ENCODE peak calls at places on chromosomes 12 and 14, in seven cellular contexts. M is mesendoderm; L is tibial artery; K is CD8-positive, alpha-beta T cell; O is left lung; P is fibroblast of lung; Z is effector memory CD4-positive, alpha-beta T cell. N is an unnamed sample. For H3K27me3, the result is how much of the 10 kb centered on the place peaks cover.

GRCh38 chr12:94955193-94955592 is 48.3 kb downstream of the NDUFA12 start:
- DNase-seq in M (no peak), L (no peak), K (no peak), O (no peak), P (no peak), Z (no peak), N (no peak)

GRCh38 chr12:23949212-23950010 is at the start of gene SOX5:
- DNase-seq in M (peak), L (peak), K (no peak), O (no peak), P (peak), Z (no peak), N (no peak)

GRCh38 chr14:74637184-74637562 is 25.1 kb upstream of the LTBP2 start:
- DNase-seq in M (peak), L (no peak), K (no peak), O (no peak), P (no peak), Z (no peak), N (no peak)

GRCh38 chr12:89439946-89440345 is 84.7 kb downstream of the GALNT4 start:
- DNase-seq in M (no peak), L (no peak), K (no peak), O (no peak), P (peak), Z (no peak), N (no peak)

GRCh38 chr12:95784286-95784685 is 6.3 kb downstream of the NTN4 start:
- DNase-seq in M (peak), L (no peak), K (no peak), O (no peak), P (no peak), Z (no peak), N (no peak)

GRCh38 chr14:76987956-76988520 is 40.5 kb downstream of the IRF2BPL start:
- DNase-seq in M (peak), L (no peak), K (no peak), O (no peak), P (no peak), Z (no peak), N (no peak)

GRCh38 chr12:12734054-12734453 is 16.9 kb downstream of the CDKN1B start:
- DNase-seq in M (no peak), L (no peak), K (no peak), O (no peak), P (peak), Z (no peak), N (no peak)

GRCh38 chr12:19719650-19720049 is 280.4 kb downstream of the AEBP2 start:
- DNase-seq in M (no peak), L (no peak), K (no peak), O (no peak), P (no peak), Z (no peak), N (no peak)

GRCh38 chr14:22339277-22339676 is 249.7 kb downstream of the DAD1 start:
- DNase-seq in M (no peak), L (peak), K (no peak), O (peak), P (peak), Z (no peak), N (no peak)

GRCh38 chr14:64952598-64953309 is 10.2 kb upstream of the GPX2 start:
- DNase-seq in M (peak), L (peak), K (no peak), O (no peak), P (no peak), Z (no peak), N (no peak)

GRCh38 chr12:5592313-5592712 is 160.4 kb downstream of the NTF3 start:
- DNase-seq in M (no peak), L (no peak), K (no peak), O (no peak), P (no peak), Z (no peak), N (no peak)

GRCh38 chr14:34093878-34094277 is 143.0 kb upstream of the EGLN3 start:
- DNase-seq in M (no peak), L (no peak), K (no peak), O (no peak), P (no peak), Z (no peak), N (no peak)

GRCh38 chr14:34911209-34912150 is 36.3 kb upstream of the BAZ1A start:
- DNase-seq in M (no peak), L (no peak), K (no peak), O (no peak), P (peak), Z (no peak), N (no peak)

GRCh38 chr12:124684971-124685688 is 117.7 kb upstream of the NCOR2 start:
- DNase-seq in M (no peak), L (peak), K (no peak), O (no peak), P (peak), Z (no peak), N (no peak)

GRCh38 chr14:100295376-100296105 is 10.7 kb downstream of the SLC25A29 start:
- DNase-seq in M (no peak), L (peak), K (no peak), O (no peak), P (no peak), Z (no peak), N (no peak)

GRCh38 chr14:76957224-76957881 is 71.2 kb downstream of the IRF2BPL start:
- DNase-seq in M (peak), L (no peak), K (no peak), O (no peak), P (no peak), Z (no peak), N (no peak)

GRCh38 chr14:92969470-92970232 is 46.7 kb downstream of the CHGA start:
- DNase-seq in M (no peak), L (no peak), K (no peak), O (no peak), P (no peak), Z (no peak), N (no peak)

GRCh38 chr12:28497889-28498411 is 307.7 kb downstream of the CCDC91 start:
- DNase-seq in M (no peak), L (no peak), K (no peak), O (no peak), P (peak), Z (no peak), N (no peak)

GRCh38 chr12:20272171-20272570 is 96.2 kb upstream of the PDE3A start:
- DNase-seq in M (no peak), L (no peak), K (no peak), O (no peak), P (no peak), Z (no peak), N (no peak)

GRCh38 chr14:104792945-104793702 is 2.4 kb downstream of the AKT1 start:
- DNase-seq in M (no peak), L (no peak), K (no peak), O (no peak), P (no peak), Z (no peak), N (no peak)

GRCh38 chr14:65412881-65413738 is 580 bp downstream of the FUT8 start:
- DNase-seq in M (peak), L (no peak), K (peak), O (peak), P (peak), Z (peak), N (peak)

GRCh38 chr12:45939759-45940158 is 50.6 kb downstream of the SCAF11 start:
- DNase-seq in M (no peak), L (no peak), K (no peak), O (no peak), P (no peak), Z (no peak), N (no peak)

GRCh38 chr12:120598674-120599463 is 17.7 kb upstream of the POP5 start:
- DNase-seq in M (peak), L (no peak), K (no peak), O (peak), P (peak), Z (no peak), N (no peak)
- H3K27me3 ChIP-seq in M (under half), L (under half), K (under half), O (under half), P (under half), Z (under half), N (under half)

GRCh38 chr14:99264691-99265090 is 7.3 kb downstream of the BCL11B start:
- DNase-seq in M (no peak), L (peak), K (no peak), O (no peak), P (no peak), Z (no peak), N (no peak)
- H3K4me3 ChIP-seq in M (no peak), L (no peak), K (peak), O (no peak), P (no peak), Z (peak), N (peak)

GRCh38 chr12:58029260-58029659 is 87.9 kb downstream of the ATP23 start:
- DNase-seq in M (no peak), L (no peak), K (no peak), O (no peak), P (no peak), Z (no peak), N (no peak)
- H3K27me3 ChIP-seq in M (under half), L (under half), K (under half), O (under half), P (under half), Z (under half), N (under half)

DNA sequence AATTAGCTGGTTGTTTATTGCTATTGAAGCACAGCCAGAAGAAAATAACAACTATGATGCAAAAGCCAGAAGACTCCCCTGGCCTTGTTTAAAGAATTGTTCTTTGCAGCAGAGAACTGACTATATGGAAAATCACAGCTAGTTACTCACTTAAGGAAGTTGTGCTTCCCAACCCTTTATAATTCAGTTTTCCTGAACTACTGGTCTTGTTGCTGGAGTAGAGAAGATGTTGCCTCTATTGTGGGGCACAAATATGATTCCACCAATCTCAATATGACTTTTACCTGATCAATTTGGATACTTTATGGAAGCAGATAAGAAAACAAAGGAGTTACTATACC is 586.7 kb downstream of the LRFN5 start:
- DNase-seq in M (no peak), L (no peak), K (no peak), O (no peak), P (no peak), Z (no peak), N (no peak)
- H3K4me3 ChIP-seq in M (no peak), L (no peak), K (no peak), O (no peak), P (no peak), Z (no peak), N (no peak)

GRCh38 chr14:87449016-87449415 is 544.0 kb downstream of the GALC start:
- DNase-seq in M (no peak), L (no peak), K (no peak), O (no peak), P (no peak), Z (no peak), N (no peak)

GRCh38 chr14:87443039-87443438 is 549.9 kb downstream of the GALC start:
- DNase-seq in M (no peak), L (no peak), K (no peak), O (no peak), P (no peak), Z (no peak), N (no peak)

DNA sequence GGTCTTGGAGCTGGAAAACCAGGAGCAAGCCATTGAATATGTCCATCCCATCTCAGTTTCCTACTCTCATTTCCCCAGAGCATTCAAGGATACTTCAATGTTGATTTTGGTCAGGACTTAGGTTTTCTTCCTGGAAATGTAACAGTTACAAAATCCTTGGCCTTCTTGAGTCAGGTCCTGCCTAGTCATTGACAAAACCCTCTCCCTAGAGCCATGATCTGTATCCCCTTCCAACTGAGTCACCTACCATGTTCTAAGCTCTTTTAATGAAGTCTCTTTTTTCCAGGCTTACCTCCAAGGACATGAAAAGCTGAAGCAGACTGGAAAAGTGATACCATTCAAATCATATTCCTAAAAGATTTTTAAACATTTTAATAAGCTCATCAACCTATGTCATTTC is 549.2 kb downstream of the GALC start:
- DNase-seq in M (no peak), L (no peak), K (no peak), O (no peak), P (no peak), Z (no peak), N (no peak)
- H3K27me3 ChIP-seq in M (under half), L (under half), K (under half), O (under half), P (under half), Z (under half), N (under half)

DNA sequence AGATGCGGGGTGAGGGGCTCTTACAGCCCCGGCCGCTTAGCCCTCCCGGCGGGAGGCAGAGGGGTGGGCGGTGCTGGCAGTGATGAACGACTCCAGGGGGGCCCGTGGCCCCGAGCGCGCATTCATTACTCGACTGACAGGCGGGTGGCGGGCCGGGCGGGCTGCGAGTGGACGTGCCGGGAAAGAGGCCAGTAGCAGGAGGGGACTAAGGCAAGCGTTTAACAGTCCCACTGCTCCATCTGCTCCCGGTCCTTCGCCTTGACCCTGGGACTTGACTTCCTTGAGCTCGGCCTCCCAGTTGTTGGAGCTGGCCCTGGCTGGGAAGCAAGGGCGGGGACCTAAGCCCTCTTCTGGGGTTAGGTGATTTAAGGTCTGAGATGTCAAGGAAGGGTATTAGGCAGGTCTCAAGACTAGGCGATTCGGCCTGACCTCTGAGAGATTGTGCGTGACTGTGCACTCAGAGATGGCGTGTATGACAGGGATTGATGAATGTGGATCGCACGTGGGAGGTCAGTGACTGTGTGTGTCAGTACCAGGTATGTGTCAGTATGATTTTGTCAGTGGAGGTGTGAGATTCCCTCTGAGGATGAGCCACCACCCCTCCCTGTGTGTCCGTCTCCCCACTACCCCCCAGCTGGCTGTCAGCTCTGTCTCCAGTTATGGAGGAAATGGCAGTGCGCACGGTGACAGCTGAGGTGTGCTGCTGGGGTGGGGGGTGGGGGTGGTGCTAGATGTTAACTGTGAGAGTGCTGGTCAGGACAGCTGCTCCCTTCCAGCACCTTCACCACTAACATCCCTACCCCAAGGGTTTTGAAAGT is 3.6 kb upstream of the DNAJC22 start:
- DNase-seq in M (peak), L (peak), K (no peak), O (no peak), P (no peak), Z (no peak), N (no peak)
- H3K4me3 ChIP-seq in M (no peak), L (peak), K (peak), O (no peak), P (peak), Z (peak), N (peak)

DNA sequence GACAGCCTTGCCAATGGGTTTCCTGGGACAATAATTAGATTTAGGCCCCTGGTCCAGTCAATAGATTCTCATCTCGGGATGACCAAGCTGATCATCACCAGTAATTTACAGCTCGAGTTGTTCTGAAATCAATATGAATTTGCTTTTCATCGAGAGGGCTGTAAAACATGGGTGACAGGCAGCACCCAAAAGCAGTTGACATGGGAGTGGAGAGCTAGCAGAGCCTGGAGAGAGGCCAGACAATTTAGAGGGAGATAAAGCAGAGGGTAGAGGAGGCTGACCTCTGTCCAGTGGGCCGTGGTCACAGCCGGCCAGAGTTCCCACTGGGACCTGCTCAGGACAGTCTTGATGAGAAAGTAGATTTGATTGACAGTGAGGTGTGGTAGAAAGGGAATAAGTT is 157.3 kb downstream of the ASCL4 start:
- DNase-seq in M (no peak), L (no peak), K (no peak), O (no peak), P (no peak), Z (no peak), N (no peak)
- H3K27me3 ChIP-seq in M (under half), L (under half), K (under half), O (under half), P (under half), Z (under half), N (under half)

GRCh38 chr12:69476276-69477017 is 6.3 kb downstream of the FRS2 start:
- DNase-seq in M (no peak), L (no peak), K (no peak), O (no peak), P (peak), Z (no peak), N (no peak)
- H3K4me3 ChIP-seq in M (no peak), L (peak), K (no peak), O (no peak), P (no peak), Z (no peak), N (no peak)

DNA sequence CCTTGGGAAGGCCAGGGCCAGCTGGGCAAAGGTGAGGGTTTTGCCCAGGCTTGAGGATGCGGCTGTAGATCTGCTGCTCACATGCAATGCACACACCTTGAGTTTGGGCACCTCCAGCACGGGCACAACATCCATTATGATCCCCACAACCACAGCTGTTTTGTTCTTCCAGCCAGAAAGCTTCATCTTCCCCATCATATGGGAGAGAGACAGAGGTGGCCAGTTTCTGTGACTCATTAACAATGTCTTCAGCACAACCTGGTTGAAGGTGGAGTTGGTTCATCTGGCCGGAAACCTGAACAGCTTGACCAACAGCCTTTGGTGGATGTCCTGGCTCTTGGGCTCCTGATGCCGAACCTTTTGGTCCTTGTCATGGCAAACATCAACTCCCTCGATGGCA is 163.7 kb upstream of the CCND2 start:
- DNase-seq in M (no peak), L (no peak), K (no peak), O (no peak), P (no peak), Z (no peak), N (no peak)
- H3K27me3 ChIP-seq in M (under half), L (under half), K (under half), O (under half), P (under half), Z (under half), N (under half)

DNA sequence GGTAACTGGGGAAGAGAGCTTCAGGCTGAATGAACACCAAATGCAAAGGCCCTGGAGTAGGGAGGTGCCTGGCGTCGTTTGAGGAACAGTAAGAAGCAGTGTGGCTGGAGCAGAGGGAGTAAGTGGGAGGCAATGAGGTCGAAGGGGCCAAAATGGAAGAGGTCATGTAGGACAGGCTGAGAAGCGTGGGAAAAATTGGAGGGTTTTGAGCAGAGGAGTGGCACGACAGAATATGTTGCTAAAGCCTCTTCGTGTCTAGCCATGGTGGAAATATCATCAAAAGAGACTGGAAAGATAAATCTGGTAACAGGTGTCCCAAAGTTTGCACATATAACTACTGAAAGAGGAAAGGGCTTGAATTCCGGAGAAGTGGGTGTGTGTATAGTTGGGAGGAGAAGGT is 1.9 kb downstream of the TRIM9 start:
- DNase-seq in M (no peak), L (no peak), K (no peak), O (no peak), P (no peak), Z (no peak), N (no peak)
- H3K4me3 ChIP-seq in M (no peak), L (no peak), K (no peak), O (no peak), P (peak), Z (no peak), N (no peak)

N was measured in CD8-positive, alpha-beta memory T cell.